ENCODE peak calls at places on chromosome 16, in eight cellular contexts. L is HepG2, O is A549, W is IMR-90, D is K562, F is SK-N-SH, B is H1, V is GM12878. R is an unnamed sample.

GRCh38 chr16:4801051-4801961 is 1.1 kb downstream of the ROGDI start:
- DNase-seq in L (no peak), O (no peak), W (no peak), D (no peak), F (no peak), B (no peak), V (no peak), R (no peak)

GRCh38 chr16:50282010-50282538 is 15.7 kb downstream of the ADCY7 start:
- DNase-seq in L (no peak), O (no peak), W (no peak), D (peak), F (no peak), B (no peak), V (peak), R (no peak)

GRCh38 chr16:68458551-68458950 is 10.2 kb upstream of the SMPD3 start:
- DNase-seq in L (no peak), O (no peak), W (no peak), D (no peak), F (no peak), B (no peak), V (no peak), R (no peak)

GRCh38 chr16:80735846-80736245 is 68.6 kb downstream of the CDYL2 start:
- DNase-seq in L (peak), O (no peak), W (no peak), D (no peak), F (no peak), B (no peak), V (no peak), R (no peak)

GRCh38 chr16:9090101-9090959 is 1.1 kb upstream of the HAPSTR1 start:
- DNase-seq in L (no peak), O (no peak), W (no peak), D (peak), F (peak), B (peak), V (no peak), R (no peak)

GRCh38 chr16:28264656-28265055 is 27.7 kb upstream of the SBK1 start:
- DNase-seq in L (no peak), O (peak), W (peak), D (peak), F (no peak), B (no peak), V (no peak), R (no peak)

GRCh38 chr16:80449332-80449731 is 91.5 kb upstream of the DYNLRB2 start:
- DNase-seq in L (no peak), O (no peak), W (no peak), D (no peak), F (no peak), B (no peak), V (no peak), R (no peak)

GRCh38 chr16:81620029-81620428 is 159.1 kb upstream of the PLCG2 start:
- DNase-seq in L (no peak), O (no peak), W (no peak), D (no peak), F (no peak), B (no peak), V (no peak), R (no peak)

GRCh38 chr16:66604376-66605176 is at the start of gene CMTM3:
- DNase-seq in L (peak), O (peak), W (peak), D (peak), F (peak), B (peak), V (no peak), R (peak)

GRCh38 chr16:80174416-80174815 is 366.4 kb upstream of the DYNLRB2 start:
- DNase-seq in L (peak), O (peak), W (peak), D (no peak), F (no peak), B (no peak), V (no peak), R (no peak)

GRCh38 chr16:89290887-89291286 is 73.4 kb downstream of the ZNF778 start:
- DNase-seq in L (no peak), O (no peak), W (no peak), D (no peak), F (no peak), B (peak), V (no peak), R (no peak)

GRCh38 chr16:72711823-72712222 is 336.1 kb downstream of the ZFHX3 start:
- DNase-seq in L (no peak), O (no peak), W (no peak), D (no peak), F (no peak), B (no peak), V (no peak), R (no peak)

GRCh38 chr16:526181-527014 is 1.1 kb upstream of the CAPN15 start:
- DNase-seq in L (no peak), O (no peak), W (peak), D (peak), F (no peak), B (no peak), V (no peak), R (no peak)

GRCh38 chr16:88790312-88791150 is 5.5 kb upstream of the PIEZO1 start:
- DNase-seq in L (no peak), O (no peak), W (peak), D (peak), F (no peak), B (peak), V (no peak), R (no peak)

GRCh38 chr16:15765880-15766279 is 90.9 kb downstream of the MYH11 start:
- DNase-seq in L (peak), O (peak), W (peak), D (peak), F (peak), B (peak), V (peak), R (peak)

GRCh38 chr16:14400285-14400977 is 229.6 kb downstream of the PARN start:
- DNase-seq in L (no peak), O (no peak), W (no peak), D (no peak), F (no peak), B (no peak), V (no peak), R (no peak)

GRCh38 chr16:87963400-87963799 is 12.2 kb downstream of the BANP start:
- DNase-seq in L (no peak), O (no peak), W (peak), D (no peak), F (no peak), B (no peak), V (no peak), R (no peak)

GRCh38 chr16:80619824-80620223 is 79.0 kb downstream of the DYNLRB2 start:
- DNase-seq in L (no peak), O (no peak), W (no peak), D (no peak), F (no peak), B (no peak), V (no peak), R (no peak)

GRCh38 chr16:813204-813915 is 12.8 kb upstream of the GNG13 start:
- DNase-seq in L (peak), O (no peak), W (peak), D (peak), F (peak), B (peak), V (no peak), R (no peak)

GRCh38 chr16:57477531-57478202 is 8.6 kb downstream of the DOK4 start:
- DNase-seq in L (no peak), O (no peak), W (no peak), D (no peak), F (peak), B (no peak), V (no peak), R (no peak)

GRCh38 chr16:49781401-49781800 is 74.5 kb downstream of the ZNF423 start:
- DNase-seq in L (no peak), O (no peak), W (no peak), D (no peak), F (no peak), B (no peak), V (no peak), R (no peak)

GRCh38 chr16:80693553-80693952 is 110.8 kb downstream of the CDYL2 start:
- DNase-seq in L (no peak), O (no peak), W (peak), D (no peak), F (no peak), B (no peak), V (no peak), R (no peak)

GRCh38 chr16:17063156-17063555 is 407.6 kb downstream of the XYLT1 start:
- DNase-seq in L (no peak), O (no peak), W (no peak), D (no peak), F (no peak), B (no peak), V (no peak), R (no peak)

GRCh38 chr16:57960310-57960709 is 10.6 kb downstream of the CNGB1 start:
- DNase-seq in L (no peak), O (no peak), W (no peak), D (no peak), F (no peak), B (no peak), V (no peak), R (no peak)

GRCh38 chr16:77789646-77790370 is 1.4 kb downstream of the VAT1L start:
- DNase-seq in L (no peak), O (no peak), W (no peak), D (no peak), F (no peak), B (peak), V (no peak), R (no peak)

GRCh38 chr16:49471038-49471727 is 97.6 kb downstream of the C16orf78 start:
- DNase-seq in L (no peak), O (no peak), W (no peak), D (no peak), F (no peak), B (peak), V (no peak), R (no peak)

GRCh38 chr16:79348521-79349306 is 251.8 kb downstream of the MAF start:
- DNase-seq in L (no peak), O (no peak), W (no peak), D (no peak), F (no peak), B (no peak), V (no peak), R (no peak)

GRCh38 chr16:81614654-81615359 is 164.3 kb upstream of the PLCG2 start:
- DNase-seq in L (no peak), O (no peak), W (no peak), D (no peak), F (no peak), B (no peak), V (no peak), R (no peak)

GRCh38 chr16:57624806-57625500 is 3.5 kb upstream of the ADGRG1 start:
- DNase-seq in L (no peak), O (no peak), W (no peak), D (no peak), F (no peak), B (no peak), V (no peak), R (no peak)

GRCh38 chr16:68259007-68259406 is 5.3 kb upstream of the SLC7A6 start:
- DNase-seq in L (no peak), O (no peak), W (no peak), D (no peak), F (no peak), B (no peak), V (no peak), R (no peak)

GRCh38 chr16:12456355-12456754 is 347.3 kb downstream of the CPPED1 start:
- DNase-seq in L (no peak), O (no peak), W (no peak), D (no peak), F (no peak), B (no peak), V (no peak), R (no peak)

GRCh38 chr16:85354623-85355514 is 242.6 kb upstream of the CIBAR2 start:
- DNase-seq in L (no peak), O (no peak), W (peak), D (peak), F (peak), B (no peak), V (no peak), R (no peak)

GRCh38 chr16:35221482-35222185 is 1762.2 kb downstream of the TP53TG3F start:
- DNase-seq in L (peak), O (no peak), W (no peak), D (no peak), F (no peak), B (no peak), V (no peak), R (no peak)

GRCh38 chr16:81641403-81642106 is 137.5 kb upstream of the PLCG2 start:
- DNase-seq in L (no peak), O (no peak), W (no peak), D (no peak), F (peak), B (no peak), V (no peak), R (no peak)

GRCh38 chr16:2968368-2968737 is 795 bp upstream of the PAQR4 start:
- DNase-seq in L (no peak), O (no peak), W (no peak), D (peak), F (no peak), B (no peak), V (no peak), R (peak)

GRCh38 chr16:53598513-53599266 is 95.7 kb upstream of the AKTIP start:
- DNase-seq in L (no peak), O (no peak), W (no peak), D (no peak), F (no peak), B (no peak), V (no peak), R (no peak)

GRCh38 chr16:30923554-30924085 is at the start of gene FBXL19:
- DNase-seq in L (no peak), O (no peak), W (no peak), D (no peak), F (peak), B (no peak), V (no peak), R (no peak)

DNA sequence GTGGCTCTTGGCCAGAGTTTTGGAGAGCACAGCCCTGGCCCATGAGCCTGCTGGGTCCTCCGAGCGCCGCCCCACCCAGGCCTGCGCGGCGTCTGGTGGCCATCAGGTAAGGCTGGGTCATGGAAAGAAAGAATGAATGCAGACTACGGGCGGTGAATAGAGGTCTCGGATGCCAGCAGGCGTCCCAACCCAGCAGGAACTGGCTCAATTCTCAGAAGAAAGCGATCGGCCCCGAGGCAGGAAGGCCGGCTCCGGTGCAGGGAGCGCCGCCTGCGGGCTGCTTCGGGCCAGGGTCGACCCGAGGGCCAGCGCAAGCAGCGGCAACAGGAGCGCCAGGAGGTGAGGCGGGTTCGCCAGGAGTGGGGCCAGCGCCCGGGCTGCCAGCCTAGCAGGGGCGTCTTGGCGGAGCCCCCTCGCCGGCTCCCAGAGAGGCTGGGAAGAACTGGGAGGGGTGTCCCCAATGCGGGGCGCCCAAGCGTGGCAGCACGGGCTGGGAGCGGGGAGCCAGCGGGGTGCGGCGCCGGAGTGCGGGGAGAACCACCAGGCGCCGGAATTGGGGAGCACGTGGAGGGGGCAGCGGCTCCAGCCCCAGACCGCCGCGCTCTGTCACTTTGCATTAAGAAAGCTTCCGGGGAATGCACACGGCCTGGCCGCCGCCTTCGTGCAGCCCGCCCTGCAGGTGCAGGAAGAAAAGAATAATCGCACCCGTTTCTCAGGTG is 7.1 kb upstream of the TMC5 start:
- DNase-seq in L (no peak), O (peak), W (no peak), D (no peak), F (peak), B (peak), V (no peak), R (no peak)
- TF ChIP-seq RAD21 in L (no peak), O (peak), W (no peak), D (no peak), F (peak), B (peak), V (no peak), R (peak)

GRCh38 chr16:19708498-19709205 is 9.4 kb downstream of the KNOP1 start:
- DNase-seq in L (no peak), O (no peak), W (no peak), D (no peak), F (no peak), B (no peak), V (no peak), R (no peak)
- TF ChIP-seq RAD21 in L (no peak), O (no peak), W (no peak), D (no peak), F (no peak), B (no peak), V (no peak), R (no peak)

DNA sequence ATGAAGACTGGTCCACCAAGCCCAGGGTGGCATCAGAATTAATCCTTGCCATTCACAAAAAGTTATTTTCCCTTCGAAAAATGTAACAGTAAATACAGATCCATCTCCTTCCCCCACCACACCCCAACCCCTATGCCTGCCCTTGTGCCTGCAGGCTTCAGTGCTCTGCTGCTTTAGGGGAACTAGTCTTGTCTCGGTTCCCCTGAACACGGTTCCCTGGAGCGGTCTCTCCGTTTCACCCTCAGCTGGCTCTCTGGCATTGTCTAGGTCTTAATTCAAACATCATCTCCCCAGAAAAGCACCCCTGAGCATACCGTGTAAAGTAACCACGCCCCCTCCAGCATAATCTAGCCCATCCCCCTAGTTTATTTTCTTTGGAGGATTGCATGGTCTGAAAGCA is 25.8 kb downstream of the EMP2 start:
- DNase-seq in L (no peak), O (no peak), W (no peak), D (no peak), F (no peak), B (no peak), V (peak), R (no peak)
- TF ChIP-seq RAD21 in L (no peak), O (no peak), W (no peak), D (no peak), F (no peak), B (no peak), V (no peak), R (no peak)

GRCh38 chr16:24216961-24217360 is 39.2 kb upstream of the CACNG3 start:
- DNase-seq in L (no peak), O (no peak), W (no peak), D (no peak), F (no peak), B (no peak), V (no peak), R (no peak)

GRCh38 chr16:24221219-24221618 is 34.9 kb upstream of the CACNG3 start:
- DNase-seq in L (no peak), O (no peak), W (no peak), D (no peak), F (no peak), B (no peak), V (no peak), R (no peak)

GRCh38 chr16:24218299-24218698 is 37.8 kb upstream of the CACNG3 start:
- DNase-seq in L (no peak), O (no peak), W (no peak), D (no peak), F (no peak), B (no peak), V (no peak), R (no peak)

GRCh38 chr16:24217456-24217855 is 38.7 kb upstream of the CACNG3 start:
- DNase-seq in L (no peak), O (no peak), W (no peak), D (peak), F (no peak), B (no peak), V (no peak), R (no peak)
- TF ChIP-seq RAD21 in L (no peak), O (no peak), W (no peak), D (no peak), F (no peak), B (no peak), V (no peak), R (no peak)